ENCODE peak calls at places on chromosomes 13 and 19, in six cellular contexts. I, P, W, Y, N and G are unnamed samples.

GRCh38 chr13:32951580-32951979 is 64.6 kb upstream of the KL start:
- DNase-seq in N (no peak), P (no peak), W (no peak), I (no peak), Y (no peak), G (no peak)

GRCh38 chr13:22800726-22801401 is 379.9 kb upstream of the SGCG start:
- DNase-seq in N (no peak), P (no peak), W (peak), I (no peak), Y (no peak), G (no peak)

GRCh38 chr13:21852043-21852442 is 181.2 kb downstream of the FGF9 start:
- DNase-seq in P (no peak), Y (no peak), W (no peak), N (no peak), I (no peak), G (no peak)

GRCh38 chr13:45932172-45932571 is 80.6 kb upstream of the SIAH3 start:
- DNase-seq in I (no peak), Y (no peak), W (no peak), P (no peak), N (no peak), G (no peak)

GRCh38 chr19:8663920-8664670 is 33.7 kb downstream of the NFILZ start:
- DNase-seq in Y (no peak), P (no peak), W (no peak), I (no peak), N (no peak), G (no peak)

GRCh38 chr19:39823693-39824092 is 10.3 kb downstream of the DYRK1B start:
- DNase-seq in N (no peak), I (no peak), Y (no peak), P (no peak), W (no peak), G (no peak)

GRCh38 chr13:97256343-97256783 is 34.2 kb downstream of the MBNL2 start:
- DNase-seq in I (peak), W (no peak), P (no peak), Y (peak), N (no peak), G (peak)

GRCh38 chr19:17797397-17798201 is 2.7 kb downstream of the B3GNT3 start:
- DNase-seq in P (peak), W (no peak), Y (no peak), I (peak), N (no peak), G (peak)

GRCh38 chr13:74090869-74091605 is 43.2 kb downstream of the KLF12 start:
- DNase-seq in I (no peak), W (no peak), Y (no peak), N (no peak), P (no peak), G (no peak)

GRCh38 chr19:5048091-5048726 is 79.3 kb downstream of the KDM4B start:
- DNase-seq in I (peak), P (peak), N (peak), Y (peak), W (peak), G (peak)

GRCh38 chr13:108274718-108275117 is 5.2 kb downstream of the TNFSF13B start:
- DNase-seq in Y (no peak), W (no peak), N (no peak), I (no peak), P (no peak), G (no peak)

GRCh38 chr19:14580623-14581237 is 2.2 kb upstream of the CLEC17A start:
- DNase-seq in P (no peak), N (no peak), Y (peak), I (no peak), W (no peak), G (no peak)

GRCh38 chr13:105327727-105328126 is 1207.7 kb downstream of the EFNB2 start:
- DNase-seq in P (no peak), W (no peak), I (no peak), N (no peak), Y (no peak), G (no peak)

GRCh38 chr13:97439196-97439595 is 5.2 kb downstream of the RAP2A start:
- DNase-seq in I (no peak), W (no peak), Y (no peak), N (no peak), P (no peak), G (no peak)

GRCh38 chr19:13007292-13008045 is 12.2 kb downstream of the NFIX start:
- DNase-seq in W (no peak), P (no peak), N (peak), I (peak), Y (no peak), G (no peak)

GRCh38 chr13:26024558-26024957 is 27.3 kb downstream of the SHISA2 start:
- DNase-seq in W (no peak), Y (no peak), P (no peak), N (no peak), I (no peak), G (no peak)

GRCh38 chr19:7349961-7350711 is 1.4 kb downstream of the ARHGEF18 start:
- DNase-seq in Y (no peak), W (no peak), P (peak), I (no peak), N (peak), G (no peak)

GRCh38 chr13:50713849-50714248 is 129.6 kb downstream of the DLEU7 start:
- DNase-seq in W (no peak), I (no peak), N (no peak), P (no peak), Y (no peak), G (peak)

GRCh38 chr19:50465986-50466771 is 10.1 kb upstream of the EMC10 start:
- DNase-seq in W (no peak), N (no peak), P (peak), I (no peak), Y (peak), G (no peak)

GRCh38 chr19:50025022-50025793 is at the start of gene VRK3:
- DNase-seq in N (peak), P (peak), I (peak), W (peak), Y (peak), G (peak)

GRCh38 chr13:106151056-106151699 is 384.3 kb downstream of the EFNB2 start:
- DNase-seq in Y (no peak), N (no peak), I (no peak), W (no peak), P (peak), G (peak)

GRCh38 chr13:109182777-109183465 is 553.5 kb downstream of the MYO16 start:
- DNase-seq in W (no peak), N (no peak), Y (no peak), P (no peak), I (no peak), G (no peak)

GRCh38 chr19:55605637-55606470 is at the start of gene ZNF865:
- DNase-seq in I (peak), W (no peak), N (peak), P (peak), Y (peak), G (peak)
- TF ChIP-seq POLR2A in I (no peak), W (no peak), N (no peak), P (peak), Y (no peak), G (peak)

GRCh38 chr19:45370410-45371204 is at the start of gene ERCC2:
- DNase-seq in N (peak), W (peak), P (peak), I (peak), Y (peak), G (peak)
- TF ChIP-seq POLR2A in N (no peak), W (peak), P (no peak), I (no peak), Y (peak), G (peak)

GRCh38 chr19:3976495-3977241 is 5.8 kb upstream of the DAPK3 start:
- DNase-seq in N (peak), P (no peak), Y (no peak), W (no peak), I (peak), G (no peak)
- TF ChIP-seq POLR2A in N (no peak), P (no peak), Y (peak), W (no peak), I (no peak), G (no peak)

DNA sequence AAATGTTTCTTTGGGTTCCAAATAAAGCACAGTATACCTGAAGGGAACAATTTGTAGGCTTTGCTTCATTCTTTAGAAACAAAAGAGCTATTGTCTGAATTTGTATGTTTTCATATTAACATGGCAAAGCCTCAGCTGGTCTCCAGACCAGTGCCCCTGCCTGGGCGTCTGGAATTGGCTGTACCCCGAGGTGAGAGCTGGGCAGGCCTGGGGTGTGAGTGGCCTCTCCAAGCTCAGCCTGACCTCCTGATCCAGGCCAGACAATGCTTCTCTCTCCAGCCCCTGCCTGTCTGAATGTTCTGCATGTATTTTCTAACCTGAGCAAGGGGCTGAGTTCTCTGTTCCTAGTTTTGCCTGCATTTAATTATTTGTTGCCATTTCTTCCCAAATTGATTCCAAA is 66.3 kb upstream of the MCF2L start:
- DNase-seq in Y (no peak), I (no peak), P (no peak), N (no peak), W (no peak), G (no peak)
- TF ChIP-seq POLR2A in Y (no peak), I (no peak), P (no peak), N (no peak), W (no peak), G (no peak)

DNA sequence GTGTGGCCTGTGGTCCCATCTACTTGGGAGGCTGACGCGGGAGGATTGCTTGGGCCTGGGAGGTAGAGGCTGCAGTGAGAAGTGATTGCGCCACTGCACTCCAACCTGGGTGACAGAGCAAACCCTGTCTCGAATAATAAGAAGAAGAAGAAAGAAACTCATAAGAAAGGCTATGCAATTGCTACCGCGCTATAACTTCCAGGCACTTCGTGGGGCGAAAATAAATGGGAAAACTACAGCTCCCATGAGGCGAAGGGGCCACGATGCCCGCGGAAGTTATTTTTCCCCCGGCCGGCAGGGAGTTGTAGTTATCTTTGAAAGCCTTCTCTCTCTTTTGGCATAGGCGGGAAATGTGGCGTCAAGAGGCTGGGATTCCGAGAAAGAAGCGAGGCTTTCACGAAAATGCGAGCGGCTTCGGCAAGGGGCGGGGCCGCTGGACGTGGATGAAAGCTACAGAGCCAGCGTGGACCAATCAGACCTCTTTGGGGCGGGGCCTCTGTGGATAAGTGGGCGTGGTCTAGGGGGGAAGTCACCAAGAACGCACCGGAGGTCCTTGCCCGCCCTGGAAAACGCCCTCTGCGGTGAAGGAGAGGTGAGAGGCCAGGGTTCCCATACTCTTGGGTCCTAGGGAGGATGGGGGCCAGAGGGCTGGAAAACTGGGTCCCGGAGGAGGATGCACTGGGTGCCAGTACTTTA is at the start of gene NUCB1:
- DNase-seq in W (peak), Y (peak), N (peak), I (peak), P (peak), G (peak)
- TF ChIP-seq POLR2A in W (peak), Y (peak), N (peak), I (no peak), P (peak), G (no peak)

DNA sequence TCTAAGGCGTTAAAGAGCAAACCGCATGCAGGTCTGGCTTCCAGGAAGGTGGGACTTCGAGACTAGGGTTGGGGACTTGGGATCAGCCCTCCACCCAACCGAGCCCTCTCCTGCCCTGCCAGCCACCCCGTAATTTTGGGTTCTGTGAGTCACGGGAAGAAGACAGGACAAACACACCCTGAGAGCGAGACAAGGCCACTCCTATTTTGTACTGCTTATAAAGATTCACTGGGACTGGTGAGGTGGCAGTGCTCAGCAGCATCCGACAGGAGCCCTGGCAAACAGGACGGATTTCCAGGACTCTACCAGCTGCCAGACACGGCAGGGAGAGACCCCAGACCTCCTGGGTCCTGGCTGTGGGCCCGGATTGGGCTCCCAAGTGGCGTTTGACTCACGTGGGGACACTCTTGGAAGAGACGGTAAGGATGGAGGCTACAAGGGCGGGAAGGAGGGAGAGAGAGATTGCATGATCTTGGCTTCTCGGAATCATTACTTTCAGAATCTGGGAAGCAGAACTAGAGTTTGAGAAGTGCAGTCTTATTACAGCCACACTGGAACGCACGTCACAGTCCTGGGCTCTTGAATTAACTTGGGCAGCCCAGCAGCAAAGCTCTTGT is at the start of gene C5AR2:
- DNase-seq in W (no peak), I (no peak), N (no peak), P (no peak), Y (no peak), G (no peak)
- TF ChIP-seq POLR2A in W (no peak), I (no peak), N (no peak), P (no peak), Y (no peak), G (no peak)